ENCODE peak calls at places on chromosomes 1 and 21, in five cellular contexts. V is endothelial cell, B is AG04449, X is WERI-Rb-1, C is neural crest cell. E is an unnamed sample.

GRCh38 chr1:98292994-98293393 is 368.5 kb upstream of the SNX7 start:
- DNase-seq in C (no peak), V (no peak), B (no peak), X (no peak), E (no peak)

GRCh38 chr1:159647616-159648015 is 60.0 kb downstream of the APCS start:
- DNase-seq in C (no peak), V (no peak), X (no peak), B (no peak), E (no peak)

GRCh38 chr1:180261524-180262160 is 31.6 kb downstream of the LHX4 start:
- DNase-seq in C (no peak), X (no peak), B (no peak), V (no peak), E (no peak)

GRCh38 chr1:112506731-112507130 is 2.0 kb upstream of the WNT2B start:
- DNase-seq in C (no peak), B (no peak), V (no peak), X (no peak), E (no peak)

GRCh38 chr1:156417700-156418015 is 48.6 kb downstream of the RHBG start:
- DNase-seq in B (no peak), X (no peak), V (no peak), C (no peak), E (no peak)

GRCh38 chr1:200379431-200379755 is 30.4 kb downstream of the ZNF281 start:
- DNase-seq in B (peak), C (no peak), V (no peak), X (no peak), E (no peak)

GRCh38 chr21:31515253-31515652 is 144.2 kb upstream of the SOD1 start:
- DNase-seq in V (no peak), X (no peak), C (no peak), B (no peak), E (no peak)

GRCh38 chr1:185719021-185719420 is 15.2 kb upstream of the HMCN1 start:
- DNase-seq in B (peak), X (peak), C (no peak), V (peak), E (no peak)

GRCh38 chr1:202692959-202693555 is 17.2 kb downstream of the SYT2 start:
- DNase-seq in V (peak), B (no peak), C (peak), X (peak), E (peak)
- TF ChIP-seq CTCF in V (no peak), B (peak), C (peak), X (peak), E (peak)

GRCh38 chr1:15524283-15525042 is 448 bp upstream of the CASP9 start:
- DNase-seq in B (peak), X (peak), C (peak), V (peak), E (peak)

GRCh38 chr1:15525043-15525958 is 1.3 kb upstream of the CASP9 start:
- DNase-seq in V (no peak), X (peak), B (peak), C (no peak), E (no peak)

GRCh38 chr1:15523922-15524282 is at the start of gene CASP9:
- DNase-seq in B (no peak), V (no peak), C (no peak), X (no peak), E (no peak)

GRCh38 chr1:15526021-15526489 is 593 bp upstream of the DNAJC16 start:
- DNase-seq in B (no peak), V (no peak), C (no peak), X (no peak), E (no peak)

GRCh38 chr1:15526490-15527339 is at the start of gene DNAJC16:
- DNase-seq in V (peak), B (peak), C (peak), X (peak), E (peak)
- TF ChIP-seq CTCF in V (no peak), B (peak), C (no peak), X (peak), E (peak)

DNA sequence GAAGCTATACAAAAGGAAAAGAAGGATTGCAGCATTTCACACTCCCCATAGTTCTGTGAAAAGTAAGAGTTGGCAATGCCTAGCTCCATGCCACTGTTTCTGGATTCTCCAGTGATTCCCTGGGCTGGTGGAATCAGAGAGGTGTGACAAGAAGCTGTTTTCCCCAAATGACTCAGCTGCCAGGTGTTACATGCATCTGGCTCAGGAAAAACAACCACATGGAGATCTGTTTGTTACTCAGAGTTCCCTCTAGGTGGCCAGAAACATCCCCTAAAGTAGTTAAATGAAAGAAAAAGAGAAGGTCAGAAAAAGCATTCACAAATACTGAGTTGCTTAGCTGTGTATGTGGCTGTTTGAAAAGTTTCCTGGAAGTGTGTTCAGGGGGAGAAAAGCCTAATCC is 115.8 kb downstream of the UCK2 start:
- DNase-seq in X (no peak), C (no peak), V (no peak), B (no peak), E (no peak)
- TF ChIP-seq CTCF in X (peak), C (no peak), V (no peak), B (no peak), E (peak)

GRCh38 chr1:207875532-207875931 is 35.4 kb downstream of the CD34 start:
- DNase-seq in V (no peak), X (no peak), C (no peak), B (no peak), E (no peak)

GRCh38 chr1:207878939-207879338 is 32.0 kb downstream of the CD34 start:
- DNase-seq in V (no peak), X (peak), B (no peak), C (no peak), E (no peak)

GRCh38 chr1:207873055-207873890 is 37.7 kb downstream of the CD34 start:
- DNase-seq in C (no peak), V (no peak), X (no peak), B (no peak), E (no peak)

GRCh38 chr1:207872655-207873054 is 38.3 kb downstream of the CD34 start:
- DNase-seq in V (no peak), X (no peak), C (no peak), B (no peak), E (no peak)

GRCh38 chr1:207876129-207876528 is 34.8 kb downstream of the CD34 start:
- DNase-seq in X (peak), B (no peak), V (no peak), C (no peak), E (no peak)
- TF ChIP-seq CTCF in X (peak), B (peak), V (no peak), C (no peak), E (no peak)

DNA sequence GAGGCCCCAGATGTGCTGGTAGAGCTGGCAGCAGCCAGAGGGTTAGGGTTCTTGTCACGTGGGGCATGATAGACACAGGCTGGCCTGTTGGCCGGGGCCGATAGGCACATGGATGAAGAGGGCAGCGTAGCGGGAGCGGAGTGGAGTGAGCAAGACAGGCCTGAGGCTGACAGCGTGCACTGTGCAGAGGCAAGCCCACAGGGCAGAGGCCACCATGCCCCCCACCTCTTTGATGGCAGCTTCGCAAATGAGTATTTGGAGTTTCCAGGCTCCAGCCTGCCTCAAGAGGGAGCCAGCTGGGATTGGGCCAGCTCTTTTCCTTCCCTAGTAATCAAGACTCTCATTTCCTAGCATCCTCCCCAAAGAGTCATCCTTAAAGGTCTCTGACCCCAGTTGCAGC is 43.5 kb downstream of the TMCC2 start:
- DNase-seq in X (no peak), V (no peak), B (no peak), C (no peak), E (no peak)
- TF ChIP-seq CTCF in X (peak), V (no peak), B (peak), C (no peak), E (no peak)

GRCh38 chr1:192399161-192399560 is 82.4 kb downstream of the RGS21 start:
- DNase-seq in V (peak), X (no peak), B (no peak), C (no peak), E (no peak)
- TF ChIP-seq CTCF in V (no peak), X (no peak), B (no peak), C (no peak), E (no peak)

GRCh38 chr1:161176468-161177111 is 717 bp downstream of the B4GALT3 start:
- DNase-seq in V (no peak), B (no peak), X (no peak), C (no peak), E (no peak)

GRCh38 chr1:161179698-161180097 is 2.4 kb upstream of the B4GALT3 start:
- DNase-seq in V (no peak), C (no peak), B (no peak), X (no peak), E (no peak)

GRCh38 chr1:161175771-161176453 is 1.4 kb downstream of the B4GALT3 start:
- DNase-seq in X (no peak), B (no peak), V (no peak), C (no peak), E (no peak)

GRCh38 chr1:161177112-161177935 is at the start of gene B4GALT3:
- DNase-seq in V (peak), X (peak), C (peak), B (no peak), E (peak)

DNA sequence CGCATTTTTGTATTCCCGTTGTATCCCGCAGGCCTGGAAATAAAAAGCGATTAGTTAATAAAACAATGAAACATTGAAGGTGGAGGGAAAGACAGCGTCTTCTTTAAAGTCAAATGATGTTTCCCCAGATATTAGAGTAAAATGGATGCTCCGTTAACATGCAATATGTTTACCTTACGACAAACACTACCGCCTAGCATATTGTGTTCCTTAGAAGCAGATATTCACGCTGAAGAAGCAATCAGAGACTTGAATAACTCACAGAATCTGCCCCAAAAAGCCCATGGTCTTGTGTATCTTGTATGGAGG is 583 bp upstream of the B4GALT3 start:
- DNase-seq in V (no peak), C (no peak), X (no peak), B (no peak), E (no peak)
- TF ChIP-seq CTCF in V (no peak), C (no peak), X (no peak), B (no peak), E (no peak)

GRCh38 chr1:195828322-195828721 is 779.9 kb downstream of the KCNT2 start:
- DNase-seq in X (no peak), V (no peak), B (no peak), C (no peak), E (no peak)
- TF ChIP-seq CTCF in X (no peak), V (no peak), B (no peak), C (no peak), E (no peak)

GRCh38 chr1:44740179-44740617 is 561 bp downstream of the KIF2C start:
- DNase-seq in X (no peak), C (no peak), B (no peak), V (no peak), E (no peak)

GRCh38 chr1:44735992-44736391 is 3.6 kb upstream of the KIF2C start:
- DNase-seq in V (no peak), C (no peak), B (no peak), X (no peak), E (no peak)

GRCh38 chr1:44733784-44734183 is 2.8 kb upstream of the RNU5D-1 start:
- DNase-seq in B (no peak), C (no peak), X (no peak), V (no peak), E (no peak)

GRCh38 chr1:44739361-44740178 is at the start of gene KIF2C:
- DNase-seq in X (peak), V (peak), B (peak), C (peak), E (peak)
- TF ChIP-seq CTCF in X (no peak), V (no peak), B (no peak), C (no peak), E (no peak)

GRCh38 chr1:222384536-222384935 is 163.4 kb downstream of the HHIPL2 start:
- DNase-seq in V (no peak), C (no peak), X (no peak), B (no peak), E (no peak)

GRCh38 chr1:222385973-222386372 is 161.9 kb downstream of the HHIPL2 start:
- DNase-seq in V (no peak), C (no peak), X (no peak), B (no peak), E (no peak)

GRCh38 chr1:222385262-222385661 is 162.6 kb downstream of the HHIPL2 start:
- DNase-seq in X (no peak), V (no peak), C (no peak), B (no peak), E (no peak)

GRCh38 chr1:222390181-222390580 is 157.7 kb downstream of the HHIPL2 start:
- DNase-seq in X (no peak), V (no peak), B (no peak), C (no peak), E (no peak)

GRCh38 chr1:222387020-222387816 is 160.7 kb downstream of the HHIPL2 start:
- DNase-seq in X (no peak), C (peak), V (peak), B (no peak), E (no peak)
- TF ChIP-seq CTCF in X (peak), C (peak), V (no peak), B (peak), E (peak)